ENCODE peak calls at places on chromosomes 3 and 15, in ten cellular contexts. Q, J, W, H, N, C, I, Y, R and F are unnamed samples.

GRCh38 chr3:160950542-160950941 is 154.6 kb downstream of the B3GALNT1 start:
- DNase-seq in C (no peak), J (no peak), H (no peak), N (no peak), I (no peak), Q (no peak), R (no peak), Y (no peak), W (no peak), F (no peak)

GRCh38 chr15:70098461-70099166 is 897 bp upstream of the TLE3 start:
- DNase-seq in W (no peak), N (no peak), Y (peak; percentile 68), R (no peak), I (peak; percentile 77), C (peak; percentile 67), Q (no peak), J (peak; percentile 67), H (peak; percentile 57), F (no peak)

GRCh38 chr15:74957301-74958035 is 896 bp upstream of the RPP25 start:
- DNase-seq in J (no peak), Y (peak; percentile 47), W (no peak), H (no peak), N (peak; percentile 58), R (no peak), Q (no peak), C (peak; percentile 67), I (peak; percentile 53), F (no peak)

GRCh38 chr3:159619341-159619885 is 369.2 kb upstream of the IL12A start:
- DNase-seq in R (no peak), I (no peak), C (no peak), N (no peak), W (no peak), H (no peak), J (no peak), Y (no peak), Q (no peak), F (no peak)

GRCh38 chr15:57160823-57161560 is 215.3 kb upstream of the CGNL1 start:
- DNase-seq in W (no peak), H (no peak), J (no peak), C (no peak), R (no peak), Y (no peak), N (no peak), Q (no peak), I (no peak), F (no peak)

GRCh38 chr3:111690242-111690641 is 95.1 kb upstream of the ZBED2 start:
- DNase-seq in I (no peak), Y (no peak), Q (no peak), J (no peak), N (no peak), R (no peak), W (no peak), H (no peak), C (no peak), F (no peak)

GRCh38 chr3:112615942-112616731 is 24.8 kb downstream of the CCDC80 start:
- DNase-seq in C (no peak), R (no peak), H (no peak), W (no peak), N (no peak), I (no peak), Y (no peak), Q (no peak), J (no peak), F (no peak)

GRCh38 chr3:193832833-193833413 is 239.9 kb downstream of the OPA1 start:
- DNase-seq in I (no peak), J (no peak), N (no peak), R (no peak), Q (no peak), H (no peak), Y (no peak), C (no peak), W (no peak), F (no peak)

GRCh38 chr3:34725774-34726173 is 913.6 kb upstream of the ARPP21 start:
- DNase-seq in J (no peak), Y (no peak), H (no peak), R (no peak), I (no peak), C (no peak), W (no peak), N (no peak), Q (no peak), F (no peak)
- TF ChIP-seq CTCF in J (no peak), Y (no peak), H (no peak), R (no peak), I (no peak), C (no peak), W (no peak), N (no peak), Q (no peak), F (no peak)

DNA sequence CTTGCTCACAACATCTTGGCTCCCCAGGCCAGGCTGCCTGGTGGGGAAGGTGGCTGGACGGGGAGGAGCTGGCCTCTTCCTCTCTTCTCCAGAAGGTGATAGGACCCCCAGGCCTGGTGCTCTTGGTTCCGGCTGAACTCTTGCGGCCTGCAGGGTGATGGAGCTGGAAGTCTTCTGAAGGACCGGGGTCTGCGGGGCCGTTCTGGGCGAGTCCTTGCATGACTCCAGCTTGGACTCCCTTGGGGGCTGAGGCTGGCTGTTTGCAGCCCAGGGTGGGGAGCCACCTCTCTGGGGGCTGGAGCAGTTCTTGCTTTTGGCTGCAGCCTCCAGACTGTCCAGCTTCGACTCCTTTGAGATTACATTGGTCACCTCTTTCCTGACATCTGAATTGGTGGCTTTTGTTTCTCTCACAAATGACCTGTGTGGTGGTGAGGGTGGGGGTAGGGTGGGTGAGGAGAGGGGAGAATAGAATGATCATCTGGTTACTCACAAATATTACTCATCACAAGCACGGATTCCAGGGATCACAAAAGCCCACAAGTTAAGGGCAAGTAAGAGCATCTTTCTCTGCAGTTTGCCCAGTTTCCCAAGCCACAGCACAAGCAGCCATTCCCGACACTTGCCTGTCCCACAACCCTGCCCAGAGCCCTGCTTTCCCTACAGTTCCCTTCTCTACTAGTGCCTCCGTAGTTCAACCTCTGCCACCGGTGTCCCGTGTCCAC is 149.1 kb upstream of the HACD2 start:
- DNase-seq in Q (no peak), C (no peak), R (no peak), W (peak; percentile 76), Y (no peak), H (no peak), J (no peak), I (no peak), N (no peak), F (peak; percentile 96)
- H3K27ac ChIP-seq in Q (no peak overlapping the region), C (no peak overlapping the region), R (no peak overlapping the region), W (peak overlapping the region; percentile 91), Y (no peak overlapping the region), H (peak overlapping the region; percentile 55), J (no peak overlapping the region), I (no peak overlapping the region), N (no peak overlapping the region), F (peak overlapping the region; percentile 83)

GRCh38 chr15:48810414-48811324 is at the start of gene CEP152:
- DNase-seq in Y (peak; percentile 96), H (peak; percentile 90), C (peak; percentile 99), R (peak; percentile 97), W (peak; percentile 99), I (peak; percentile 100), N (peak; percentile 97), J (peak; percentile 99), Q (peak; percentile 95), F (peak; percentile 99)

GRCh38 chr15:48806151-48806550 is 4.7 kb downstream of the CEP152 start:
- DNase-seq in N (no peak), I (peak; percentile 35), W (no peak), J (no peak), Y (no peak), R (no peak), C (no peak), Q (no peak), H (no peak), F (no peak)

DNA sequence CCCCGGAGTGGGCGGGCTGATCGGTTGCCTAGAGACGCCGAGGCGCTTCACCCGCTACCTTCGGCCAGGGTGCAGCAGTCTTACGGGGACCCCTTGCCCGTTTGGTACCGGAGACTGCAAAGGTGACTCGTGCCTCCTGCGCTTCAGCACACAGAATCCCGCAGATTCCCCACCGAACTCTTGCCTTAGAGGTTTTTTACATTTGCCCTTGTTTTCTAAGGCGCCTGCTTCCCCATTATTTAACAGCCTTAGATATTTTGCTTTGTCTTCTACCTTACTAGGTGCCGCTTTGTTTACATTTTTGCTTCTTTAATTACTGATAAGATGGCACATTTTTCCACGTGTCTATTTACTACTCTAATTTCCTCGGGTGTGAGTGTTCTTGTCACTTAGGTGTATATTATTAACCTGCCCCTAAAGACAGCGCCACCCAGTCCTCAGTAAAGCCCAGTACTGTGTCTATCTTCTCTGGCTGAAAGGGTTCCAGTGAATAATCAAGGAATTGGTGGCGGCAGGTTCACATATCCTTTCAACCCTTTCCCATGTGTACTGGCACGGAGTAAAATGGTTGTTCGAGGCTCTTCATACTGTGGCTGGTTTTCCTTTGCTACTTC is 563 bp upstream of the CEP152 start:
- DNase-seq in I (no peak), Q (no peak), J (no peak), N (no peak), C (no peak), Y (no peak), W (no peak), R (no peak), H (no peak), F (no peak)
- TF ChIP-seq CTCF in I (peak; percentile 29), Q (no peak), J (no peak), N (no peak), C (no peak), Y (no peak), W (peak; percentile 9), R (no peak), H (peak; percentile 40), F (peak; percentile 37)

GRCh38 chr3:43758826-43759225 is 68.1 kb downstream of the ABHD5 start:
- DNase-seq in C (no peak), Y (no peak), J (no peak), H (no peak), W (no peak), R (no peak), I (no peak), N (no peak), Q (no peak), F (no peak)
- H3K27ac ChIP-seq in C (peak overlapping the region; percentile 61), Y (peak overlapping the region; percentile 75), J (no peak overlapping the region), H (peak overlapping the region; percentile 39), W (peak overlapping the region; percentile 68), R (no peak overlapping the region), I (no peak overlapping the region), N (peak overlapping the region; percentile 15), Q (no peak overlapping the region), F (peak overlapping the region; percentile 8)